ENCODE peak calls at places on chromosomes 11 and 22, in ten cellular contexts. P, L, W, Y, T, R, C, N, U and Q are unnamed samples.

GRCh38 chr11:108929241-108929640 is 264.4 kb downstream of the DDX10 start:
- DNase-seq in P (no peak), L (no peak), W (no peak), Y (no peak), T (peak), R (peak), C (no peak), N (no peak), U (no peak), Q (no peak)

GRCh38 chr11:75355051-75355450 is 3.6 kb upstream of the ARRB1 start:
- DNase-seq in P (no peak), L (no peak), W (no peak), Y (no peak), T (no peak), R (no peak), C (no peak), N (no peak), U (no peak), Q (no peak)

GRCh38 chr11:2914475-2915195 is 14.6 kb downstream of the PHLDA2 start:
- DNase-seq in P (no peak), L (no peak), W (no peak), Y (no peak), T (no peak), R (no peak), C (no peak), N (peak), U (no peak), Q (peak)

GRCh38 chr22:37244922-37245722 is 1.1 kb upstream of the RAC2 start:
- DNase-seq in P (peak), L (no peak), W (no peak), Y (no peak), T (no peak), R (no peak), C (peak), N (no peak), U (no peak), Q (no peak)

GRCh38 chr11:40302669-40303068 is 1156.8 kb downstream of the LRRC4C start:
- DNase-seq in P (no peak), L (no peak), W (no peak), Y (no peak), T (no peak), R (peak), C (no peak), N (no peak), U (no peak), Q (no peak)

GRCh38 chr11:129489254-129489653 is 113.6 kb downstream of the BARX2 start:
- DNase-seq in P (no peak), L (no peak), W (no peak), Y (no peak), T (no peak), R (no peak), C (no peak), N (no peak), U (no peak), Q (no peak)

GRCh38 chr11:106088896-106089295 is 11.4 kb downstream of the AASDHPPT start:
- DNase-seq in P (no peak), L (no peak), W (no peak), Y (no peak), T (no peak), R (peak), C (no peak), N (no peak), U (no peak), Q (no peak)

GRCh38 chr11:127493330-127493729 is 492.8 kb upstream of the KIRREL3 start:
- DNase-seq in P (no peak), L (no peak), W (no peak), Y (no peak), T (no peak), R (peak), C (no peak), N (no peak), U (no peak), Q (no peak)

GRCh38 chr11:102345923-102346322 is 1.1 kb upstream of the BIRC2 start:
- DNase-seq in P (no peak), L (no peak), W (no peak), Y (no peak), T (no peak), R (peak), C (no peak), N (no peak), U (no peak), Q (no peak)

GRCh38 chr11:126874831-126875230 is 125.7 kb downstream of the KIRREL3 start:
- DNase-seq in P (no peak), L (no peak), W (no peak), Y (no peak), T (no peak), R (no peak), C (no peak), N (no peak), U (no peak), Q (no peak)

GRCh38 chr11:66272600-66272999 is 4.2 kb downstream of the RAB1B start:
- DNase-seq in P (no peak), L (no peak), W (no peak), Y (no peak), T (no peak), R (no peak), C (no peak), N (no peak), U (no peak), Q (no peak)

GRCh38 chr11:132402056-132402684 is 1031.8 kb downstream of the NTM start:
- DNase-seq in P (peak), L (no peak), W (peak), Y (no peak), T (no peak), R (peak), C (no peak), N (no peak), U (no peak), Q (peak)

GRCh38 chr11:14813506-14813905 is 78.5 kb downstream of the CYP2R1 start:
- DNase-seq in P (no peak), L (no peak), W (no peak), Y (no peak), T (no peak), R (no peak), C (no peak), N (no peak), U (no peak), Q (no peak)

GRCh38 chr11:93652161-93652597 is 9.3 kb upstream of the CEP295 start:
- DNase-seq in P (no peak), L (no peak), W (peak), Y (no peak), T (no peak), R (peak), C (no peak), N (no peak), U (no peak), Q (peak)

GRCh38 chr11:9302448-9302847 is 11.9 kb downstream of the TMEM41B start:
- DNase-seq in P (no peak), L (no peak), W (no peak), Y (no peak), T (no peak), R (peak), C (no peak), N (no peak), U (no peak), Q (no peak)

GRCh38 chr11:36253238-36253637 is 36.0 kb downstream of the COMMD9 start:
- DNase-seq in P (no peak), L (no peak), W (no peak), Y (no peak), T (no peak), R (no peak), C (no peak), N (no peak), U (no peak), Q (no peak)

GRCh38 chr22:50209893-50210292 is 9.1 kb downstream of the SELENOO start:
- DNase-seq in P (peak), L (peak), W (peak), Y (no peak), T (peak), R (peak), C (peak), N (peak), U (peak), Q (no peak)

GRCh38 chr11:8631395-8632110 is 37.5 kb upstream of the STK33 start:
- DNase-seq in P (no peak), L (peak), W (peak), Y (no peak), T (no peak), R (peak), C (no peak), N (no peak), U (no peak), Q (no peak)

GRCh38 chr22:46833228-46833627 is 70.8 kb downstream of the TBC1D22A start:
- DNase-seq in P (no peak), L (no peak), W (peak), Y (no peak), T (peak), R (peak), C (no peak), N (peak), U (no peak), Q (no peak)

GRCh38 chr11:129257512-129257911 is 65.4 kb upstream of the ARHGAP32 start:
- DNase-seq in P (no peak), L (no peak), W (no peak), Y (no peak), T (no peak), R (no peak), C (no peak), N (no peak), U (no peak), Q (no peak)

GRCh38 chr11:40445391-40445790 is 1014.1 kb downstream of the LRRC4C start:
- DNase-seq in P (no peak), L (no peak), W (no peak), Y (no peak), T (no peak), R (peak), C (no peak), N (no peak), U (no peak), Q (no peak)

GRCh38 chr11:123654566-123655081 is at the start of gene SCN3B:
- DNase-seq in P (peak), L (peak), W (peak), Y (peak), T (peak), R (peak), C (peak), N (peak), U (peak), Q (peak)

GRCh38 chr11:81420668-81421550 is 1312.8 kb downstream of the FAM181B start:
- DNase-seq in P (no peak), L (no peak), W (no peak), Y (no peak), T (no peak), R (no peak), C (no peak), N (no peak), U (no peak), Q (no peak)

GRCh38 chr11:121930004-121930965 is 185.7 kb downstream of the BLID start:
- DNase-seq in P (no peak), L (no peak), W (no peak), Y (no peak), T (no peak), R (peak), C (no peak), N (no peak), U (no peak), Q (no peak)

GRCh38 chr11:20022363-20023081 is 137.8 kb downstream of the DBX1 start:
- DNase-seq in P (no peak), L (no peak), W (peak), Y (no peak), T (peak), R (peak), C (no peak), N (no peak), U (no peak), Q (no peak)

GRCh38 chr11:63978551-63979235 is 4.3 kb downstream of the COX8A start:
- DNase-seq in P (no peak), L (no peak), W (no peak), Y (no peak), T (no peak), R (no peak), C (no peak), N (no peak), U (no peak), Q (no peak)
- TF ChIP-seq POLR2A in P (no peak), L (no peak), W (no peak), Y (no peak), T (no peak), R (no peak), C (no peak), N (no peak), U (no peak), Q (no peak)

DNA sequence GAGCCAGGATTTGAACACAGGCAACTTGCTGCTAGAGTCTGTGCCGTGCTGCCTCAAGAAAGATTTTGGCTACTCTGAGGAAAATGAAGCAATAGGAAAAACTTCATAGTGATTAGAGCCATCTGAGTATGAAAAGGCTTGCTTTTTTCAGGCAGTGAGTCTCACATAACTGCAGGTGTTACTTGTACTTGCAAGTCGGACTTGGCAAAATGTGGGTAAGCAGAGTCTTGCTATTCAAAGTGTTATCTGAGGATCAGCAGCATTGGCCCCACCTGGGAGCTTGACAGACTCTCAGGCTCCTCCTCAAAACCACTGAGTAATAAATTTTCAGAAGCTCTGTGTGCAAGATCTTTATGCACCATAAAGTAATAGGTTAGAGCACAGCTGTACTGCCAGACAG is 18.1 kb downstream of the RNF141 start:
- DNase-seq in P (no peak), L (no peak), W (no peak), Y (no peak), T (no peak), R (no peak), C (no peak), N (no peak), U (peak), Q (no peak)
- H3K27ac ChIP-seq in P (no peak), L (no peak), W (no peak), Y (peak), T (no peak), R (peak), C (no peak), N (no peak), U (peak), Q (no peak)

GRCh38 chr22:19874307-19875060 is 19.8 kb upstream of the GNB1L start:
- DNase-seq in P (no peak), L (peak), W (no peak), Y (no peak), T (no peak), R (no peak), C (peak), N (peak), U (peak), Q (peak)

GRCh38 chr22:19876314-19876940 is 21.8 kb upstream of the GNB1L start:
- DNase-seq in P (no peak), L (peak), W (no peak), Y (no peak), T (no peak), R (no peak), C (peak), N (no peak), U (peak), Q (no peak)

GRCh38 chr22:19875061-19875530 is 20.4 kb upstream of the GNB1L start:
- DNase-seq in P (no peak), L (peak), W (no peak), Y (no peak), T (no peak), R (no peak), C (peak), N (no peak), U (peak), Q (peak)

GRCh38 chr22:19876941-19877625 is 22.4 kb upstream of the GNB1L start:
- DNase-seq in P (no peak), L (peak), W (no peak), Y (no peak), T (no peak), R (no peak), C (no peak), N (no peak), U (peak), Q (no peak)

GRCh38 chr22:19875531-19876313 is 21.0 kb upstream of the GNB1L start:
- DNase-seq in P (no peak), L (peak), W (no peak), Y (no peak), T (no peak), R (no peak), C (peak), N (no peak), U (peak), Q (peak)
- TF ChIP-seq POLR2A in P (no peak), L (no peak), W (no peak), Y (no peak), T (no peak), R (no peak), C (no peak), N (no peak), U (no peak), Q (no peak)

GRCh38 chr11:86934933-86935579 is 20.1 kb downstream of the FZD4 start:
- DNase-seq in P (no peak), L (no peak), W (no peak), Y (no peak), T (no peak), R (peak), C (no peak), N (no peak), U (no peak), Q (no peak)

GRCh38 chr11:86934263-86934932 is 20.8 kb downstream of the FZD4 start:
- DNase-seq in P (no peak), L (no peak), W (no peak), Y (no peak), T (no peak), R (no peak), C (no peak), N (no peak), U (no peak), Q (no peak)

GRCh38 chr11:86931965-86932332 is 23.2 kb downstream of the FZD4 start:
- DNase-seq in P (no peak), L (peak), W (no peak), Y (no peak), T (peak), R (peak), C (no peak), N (no peak), U (no peak), Q (no peak)

GRCh38 chr11:86931059-86931964 is 23.9 kb downstream of the FZD4 start:
- DNase-seq in P (no peak), L (no peak), W (no peak), Y (no peak), T (no peak), R (peak), C (no peak), N (no peak), U (no peak), Q (no peak)

DNA sequence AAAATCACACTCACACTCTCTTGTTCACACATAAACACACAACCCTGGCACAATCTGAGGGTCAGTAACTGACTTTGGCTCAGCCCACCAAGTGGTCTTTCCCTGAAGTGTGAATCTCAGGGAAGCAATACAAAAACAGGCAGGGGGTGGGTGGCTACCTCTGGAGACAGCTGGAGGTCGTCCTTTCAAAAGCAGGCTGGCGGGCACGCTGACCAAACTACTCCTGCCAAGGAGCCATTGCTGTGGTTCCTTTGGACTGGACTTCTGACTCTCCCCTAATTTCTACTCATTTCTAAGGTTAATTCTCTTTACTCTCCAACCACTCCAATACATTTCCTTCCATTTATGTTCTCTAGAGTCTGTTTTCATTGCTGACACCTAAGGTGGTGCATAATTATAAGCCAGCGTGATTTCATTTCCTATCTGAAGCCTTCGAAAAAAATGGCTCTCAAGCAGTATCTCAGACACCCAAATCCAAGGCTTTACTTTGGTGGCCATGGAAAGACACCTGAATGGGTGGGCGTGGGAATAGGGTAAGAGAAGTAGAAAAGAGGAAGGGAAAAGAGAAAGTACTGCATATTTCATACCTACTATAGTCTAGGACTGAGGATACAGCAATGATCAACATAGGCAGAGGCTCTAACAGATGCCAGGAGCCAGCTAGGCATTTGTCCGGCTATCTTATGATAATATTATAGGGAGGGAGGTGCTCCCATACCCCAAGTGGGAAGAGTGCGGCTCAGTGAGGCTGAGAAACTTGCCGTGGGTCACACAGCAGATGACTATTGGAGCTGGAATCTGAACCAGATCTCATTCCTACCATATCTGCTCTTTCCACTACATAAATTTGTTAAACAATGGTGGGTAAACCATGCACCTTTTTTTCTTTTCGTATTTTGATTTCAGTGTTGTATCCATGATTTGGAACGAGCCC is 22.0 kb downstream of the FZD4 start:
- DNase-seq in P (no peak), L (no peak), W (no peak), Y (no peak), T (no peak), R (no peak), C (no peak), N (no peak), U (no peak), Q (no peak)
- H3K27ac ChIP-seq in P (no peak), L (peak), W (no peak), Y (no peak), T (no peak), R (no peak), C (no peak), N (no peak), U (peak), Q (no peak)

GRCh38 chr11:72832301-72833082 is 18.3 kb downstream of the ATG16L2 start:
- DNase-seq in P (no peak), L (no peak), W (no peak), Y (no peak), T (no peak), R (no peak), C (no peak), N (no peak), U (no peak), Q (peak)
- TF ChIP-seq POLR2A in P (no peak), L (no peak), W (no peak), Y (no peak), T (no peak), R (no peak), C (no peak), N (no peak), U (no peak), Q (no peak)